ENCODE peak calls at places on chromosomes 1 and 21, in eight cellular contexts. T is mesendoderm; Y is CD4-positive, CD25-positive, alpha-beta regulatory T cell; W is HepG2; S is CD8-positive, alpha-beta T cell; X is breast epithelium; J is PC-3; Z is MM.1S. I is an unnamed sample. For H3K27me3 and H3K4me1, the result is how much of the 10 kb centered on the place peaks cover.

GRCh38 chr1:175045097-175045496 is 21.9 kb upstream of the MRPS14 start:
- DNase-seq in W (no peak), X (no peak), Z (no peak), J (no peak), Y (no peak), T (no peak), S (no peak), I (no peak)

GRCh38 chr1:17890815-17891191 is 135.7 kb downstream of the ACTL8 start:
- DNase-seq in W (no peak), Z (no peak), Y (no peak), T (no peak), X (no peak), S (no peak), J (no peak), I (no peak)

GRCh38 chr1:8147922-8148321 is 121.8 kb upstream of the ERRFI1 start:
- DNase-seq in T (no peak), W (no peak), X (no peak), Y (no peak), J (no peak), S (no peak), Z (no peak), I (no peak)

GRCh38 chr1:87478231-87478630 is 149.6 kb downstream of the LMO4 start:
- DNase-seq in W (no peak), J (peak), Y (no peak), T (peak), Z (no peak), S (no peak), X (no peak), I (peak)

GRCh38 chr1:40404670-40405462 is 31.3 kb downstream of the SMAP2 start:
- DNase-seq in X (no peak), Z (peak), J (peak), Y (peak), S (peak), W (peak), T (peak), I (no peak)

GRCh38 chr1:73980324-73981040 is 217.5 kb downstream of the LRRIQ3 start:
- DNase-seq in X (no peak), Z (no peak), T (peak), Y (no peak), S (no peak), J (peak), W (peak), I (no peak)

GRCh38 chr1:37846634-37847339 is 12.6 kb downstream of the MTF1 start:
- DNase-seq in Z (no peak), J (no peak), W (no peak), Y (no peak), T (no peak), X (no peak), S (no peak), I (no peak)

GRCh38 chr1:245648749-245649517 is 494.1 kb downstream of the KIF26B start:
- DNase-seq in X (no peak), J (no peak), W (no peak), T (peak), S (no peak), Z (no peak), Y (no peak), I (no peak)

GRCh38 chr1:193971595-193971994 is 785.2 kb upstream of the B3GALT2 start:
- DNase-seq in Z (no peak), W (no peak), T (no peak), Y (no peak), X (no peak), S (no peak), J (peak), I (no peak)

GRCh38 chr1:38527373-38527966 is 332.1 kb downstream of the RRAGC start:
- DNase-seq in W (no peak), T (peak), Y (peak), Z (peak), S (peak), X (peak), J (peak), I (no peak)

GRCh38 chr1:3904006-3904842 is 4.2 kb upstream of the C1orf174 start:
- DNase-seq in X (no peak), S (no peak), T (no peak), J (no peak), Y (no peak), W (no peak), Z (no peak), I (no peak)

GRCh38 chr1:152440635-152441471 is 26.8 kb upstream of the CRNN start:
- DNase-seq in T (peak), W (peak), X (peak), Y (peak), J (peak), Z (peak), S (peak), I (peak)

GRCh38 chr1:162276493-162276892 is 100.2 kb downstream of the SPATA46 start:
- DNase-seq in X (no peak), T (no peak), Y (no peak), J (peak), S (no peak), W (peak), Z (peak), I (no peak)

GRCh38 chr21:42673633-42674328 is 20.4 kb downstream of the PDE9A start:
- DNase-seq in W (no peak), Z (no peak), J (no peak), T (no peak), Y (no peak), X (no peak), S (no peak), I (no peak)

GRCh38 chr1:115400891-115401290 is 62.8 kb upstream of the NGF start:
- DNase-seq in Y (no peak), T (no peak), J (peak), Z (no peak), S (no peak), W (no peak), X (no peak), I (no peak)

GRCh38 chr21:28872218-28872617 is 120.5 kb downstream of the LTN1 start:
- DNase-seq in X (no peak), Z (no peak), J (no peak), T (no peak), W (no peak), Y (no peak), S (no peak), I (no peak)

GRCh38 chr1:235021815-235022214 is 106.8 kb downstream of the TOMM20 start:
- DNase-seq in Y (no peak), J (no peak), T (no peak), W (no peak), S (no peak), X (no peak), Z (no peak), I (no peak)

GRCh38 chr21:14917762-14918161 is 147.0 kb downstream of the NRIP1 start:
- DNase-seq in T (no peak), Z (no peak), J (no peak), W (no peak), X (no peak), S (no peak), Y (no peak), I (no peak)

GRCh38 chr21:34510148-34511142 is 1.6 kb downstream of the KCNE1 start:
- DNase-seq in Z (peak), S (peak), Y (no peak), W (peak), T (peak), X (peak), J (peak), I (peak)

GRCh38 chr1:64917328-64917861 is 49.0 kb downstream of the JAK1 start:
- DNase-seq in Y (no peak), T (peak), X (no peak), Z (no peak), J (peak), S (no peak), W (peak), I (peak)

GRCh38 chr1:147509786-147510360 is 31.4 kb upstream of the BCL9 start:
- DNase-seq in Y (no peak), X (no peak), Z (no peak), J (no peak), T (no peak), S (no peak), W (no peak), I (peak)

GRCh38 chr1:23370744-23371710 is 1.4 kb upstream of the ZNF436 start:
- DNase-seq in J (peak), X (no peak), Z (no peak), T (peak), W (no peak), S (no peak), Y (no peak), I (no peak)

GRCh38 chr1:13749543-13750307 is 49.7 kb downstream of the PRDM2 start:
- DNase-seq in S (peak), Z (peak), T (peak), W (peak), Y (peak), J (peak), X (no peak), I (peak)

GRCh38 chr1:58941471-58942289 is 157.8 kb upstream of the JUN start:
- DNase-seq in X (no peak), T (no peak), W (peak), Y (peak), Z (peak), S (peak), J (no peak), I (no peak)

DNA sequence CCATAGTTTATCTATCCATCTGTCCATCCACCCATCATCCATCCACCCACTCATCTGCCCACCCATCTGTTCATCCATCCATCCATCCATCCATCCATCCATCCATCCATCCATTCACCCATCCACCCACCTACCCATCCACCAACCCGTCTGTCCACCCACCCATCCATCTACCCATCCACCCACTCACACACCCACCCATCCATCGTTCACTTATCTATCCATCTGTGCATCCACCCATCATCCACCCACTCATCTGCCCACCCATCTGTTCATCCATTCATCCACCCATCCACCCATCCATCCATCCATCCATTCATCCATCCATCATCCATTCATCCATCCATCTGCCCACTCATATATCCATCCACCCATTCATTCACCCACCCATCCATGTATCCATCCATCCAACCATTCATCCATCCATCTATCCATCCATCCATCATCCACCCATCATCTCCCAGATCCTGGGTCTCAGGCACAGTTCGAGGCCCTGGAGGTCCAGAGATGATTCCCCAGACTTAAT is 88.2 kb upstream of the WNT4 start:
- DNase-seq in J (no peak), W (no peak), T (no peak), X (no peak), Z (no peak), Y (no peak), S (no peak), I (no peak)
- H3K27me3 ChIP-seq in J (under half), W (under half), T (under half), X (under half), Z (half or more), Y (under half), S (under half), I (under half)

GRCh38 chr1:184788970-184789369 is 34.3 kb upstream of the EDEM3 start:
- DNase-seq in T (no peak), J (no peak), X (no peak), Z (no peak), S (no peak), Y (no peak), W (no peak), I (no peak)

GRCh38 chr1:184789899-184790298 is 35.2 kb upstream of the EDEM3 start:
- DNase-seq in W (no peak), X (no peak), T (no peak), Z (no peak), J (no peak), Y (no peak), S (no peak), I (no peak)

GRCh38 chr1:184790642-184791041 is 36.0 kb upstream of the EDEM3 start:
- DNase-seq in S (no peak), W (no peak), J (no peak), Y (no peak), Z (no peak), X (no peak), T (no peak), I (no peak)

GRCh38 chr1:184792450-184792969 is 37.9 kb upstream of the EDEM3 start:
- DNase-seq in J (peak), W (peak), T (no peak), Y (no peak), Z (peak), X (no peak), S (no peak), I (peak)

GRCh38 chr1:184791199-184791935 is 36.7 kb upstream of the EDEM3 start:
- DNase-seq in W (no peak), X (no peak), T (no peak), J (peak), S (no peak), Y (no peak), Z (no peak), I (no peak)
- H3K27ac ChIP-seq in W (no peak), X (no peak), T (no peak), J (peak), S (no peak), Y (no peak), Z (no peak), I (no peak)

DNA sequence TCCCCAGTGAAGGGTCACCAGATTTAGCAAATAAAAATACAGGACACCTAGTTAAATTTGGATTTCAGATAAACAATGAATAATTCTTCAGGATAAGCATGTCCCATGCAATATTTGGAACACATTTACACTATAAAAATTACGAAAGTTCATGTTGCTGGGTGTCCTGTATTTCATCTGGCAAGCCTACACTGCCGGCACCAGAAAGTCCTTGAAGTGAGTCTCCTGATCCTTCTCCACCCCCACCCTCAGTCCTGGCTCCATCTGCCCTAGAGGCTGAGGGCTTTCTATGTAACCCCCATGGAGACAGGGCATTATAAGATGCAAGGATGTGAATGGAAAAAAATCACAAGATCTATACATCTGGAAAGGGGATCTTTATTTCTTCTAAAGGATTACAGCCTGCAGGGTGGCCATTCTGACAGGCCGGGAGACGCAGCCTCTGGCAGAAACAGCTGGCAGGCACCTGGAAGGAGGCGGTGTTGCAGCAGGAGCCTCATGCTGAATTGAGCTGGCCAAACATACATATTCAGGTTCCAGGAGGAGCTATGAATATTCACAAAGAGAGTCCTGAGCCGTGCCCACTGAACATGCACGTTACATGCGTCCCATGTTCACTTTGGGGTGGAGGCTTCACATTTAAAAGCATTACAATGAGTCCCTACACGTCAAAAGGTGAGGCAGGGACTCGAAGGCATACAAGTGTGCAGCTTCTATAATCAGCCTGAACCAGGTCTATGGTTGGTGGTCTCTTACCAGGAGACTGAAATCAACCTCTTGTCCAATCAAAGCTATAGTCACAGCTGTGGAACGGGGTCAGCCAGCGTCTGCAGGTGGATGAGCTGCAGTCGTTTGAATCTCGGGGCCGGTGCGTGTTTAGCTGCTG is 182.7 kb downstream of the ETS2 start:
- DNase-seq in Z (no peak), J (no peak), T (no peak), S (no peak), X (no peak), W (no peak), Y (no peak), I (no peak)
- H3K4me1 ChIP-seq in Z (under half), J (under half), T (under half), S (under half), X (under half), W (half or more), Y (under half), I (under half)

DNA sequence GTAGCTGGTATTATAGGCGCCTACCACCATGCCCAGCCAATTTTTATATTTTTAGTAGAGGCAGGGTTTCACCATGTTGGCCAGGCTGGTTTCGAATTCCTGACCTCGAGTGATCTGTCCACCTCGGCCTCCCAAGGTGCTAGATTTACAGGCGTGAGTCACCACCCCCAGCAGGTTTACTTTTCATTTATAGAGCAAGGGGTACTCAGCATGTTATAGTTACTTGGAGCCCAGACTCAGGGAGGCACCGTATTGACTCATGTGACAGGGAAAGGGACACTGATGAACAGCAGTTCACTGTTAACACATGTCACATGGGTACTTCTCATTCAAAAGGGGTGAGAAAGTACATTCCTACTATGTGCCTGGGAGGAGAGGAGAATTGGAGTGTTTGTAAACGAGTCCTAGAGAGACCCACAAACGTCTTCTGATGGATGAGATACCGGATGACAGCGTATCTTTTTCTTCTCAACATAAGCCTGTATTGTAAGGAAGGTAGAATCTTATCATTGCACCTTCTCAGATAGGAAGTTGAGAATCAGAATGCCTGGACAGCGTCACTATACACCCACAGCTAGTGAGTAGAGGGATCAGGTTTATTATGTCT is 510.0 kb downstream of the USP25 start:
- DNase-seq in T (peak), Y (no peak), X (no peak), S (peak), J (peak), Z (no peak), W (no peak), I (no peak)
- H3K27me3 ChIP-seq in T (under half), Y (under half), X (under half), S (under half), J (under half), Z (under half), W (under half), I (under half)

GRCh38 chr21:45138199-45139002 is 64.0 kb downstream of the ADARB1 start:
- DNase-seq in Z (peak), S (peak), T (peak), J (peak), W (peak), Y (peak), X (no peak), I (peak)

GRCh38 chr21:45137612-45137937 is 63.2 kb downstream of the ADARB1 start:
- DNase-seq in X (no peak), W (no peak), J (no peak), Z (no peak), S (no peak), T (no peak), Y (no peak), I (no peak)

GRCh38 chr21:45136500-45136899 is 62.1 kb downstream of the ADARB1 start:
- DNase-seq in T (no peak), S (no peak), W (no peak), Z (no peak), J (no peak), Y (no peak), X (no peak), I (no peak)

GRCh38 chr21:45135868-45136267 is 61.5 kb downstream of the ADARB1 start:
- DNase-seq in Z (no peak), S (no peak), T (no peak), W (no peak), X (no peak), Y (no peak), J (no peak), I (peak)

DNA sequence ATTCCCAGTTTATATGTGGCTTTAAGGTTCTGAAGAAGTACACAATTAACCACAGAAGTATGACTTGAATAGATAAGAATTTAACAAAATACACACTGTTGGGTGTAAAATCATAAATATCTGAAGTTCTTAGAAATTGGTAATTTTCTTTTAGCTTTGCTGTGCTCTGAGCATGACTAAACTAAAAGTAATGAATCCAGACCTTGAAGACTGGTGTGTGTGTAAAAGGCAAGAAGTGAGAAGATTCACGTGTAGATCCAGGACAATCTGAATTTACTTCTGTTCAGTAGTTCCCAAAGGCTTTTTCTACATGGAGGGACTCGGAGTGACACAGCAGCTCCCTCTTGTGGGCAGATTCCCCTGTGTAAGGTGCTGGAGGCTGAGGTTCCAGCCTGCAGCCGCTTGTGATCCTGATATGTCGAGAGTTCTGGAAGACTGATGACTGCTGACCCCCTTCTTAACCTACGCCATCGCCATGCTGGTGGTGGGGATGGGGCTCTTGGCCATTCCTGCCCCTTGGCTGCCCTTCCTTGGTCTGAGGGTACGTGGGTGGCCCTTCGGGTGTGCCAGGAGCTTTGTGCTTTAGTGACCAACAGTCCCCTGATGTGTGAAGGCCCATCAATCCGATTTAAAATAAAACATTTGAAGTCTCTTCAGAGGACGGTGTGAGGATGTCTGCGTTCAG is 62.7 kb downstream of the ADARB1 start:
- DNase-seq in T (peak), W (peak), J (peak), Z (peak), X (peak), S (peak), Y (peak), I (peak)
- H3K27ac ChIP-seq in T (no peak), W (no peak), J (no peak), Z (no peak), X (no peak), S (no peak), Y (no peak), I (no peak)

GRCh38 chr1:200892958-200893357 is 1.7 kb upstream of the INAVA start:
- DNase-seq in S (no peak), W (no peak), Z (peak), T (no peak), X (no peak), J (peak), Y (no peak), I (no peak)
- H3K4me1 ChIP-seq in S (under half), W (half or more), Z (under half), T (under half), X (under half), J (half or more), Y (under half), I (under half)

GRCh38 chr1:114208106-114208505 is 54.4 kb upstream of the SYT6 start:
- DNase-seq in W (no peak), T (no peak), Y (no peak), Z (no peak), X (no peak), S (no peak), J (no peak), I (no peak)
- H3K27me3 ChIP-seq in W (under half), T (under half), Y (under half), Z (under half), X (under half), S (under half), J (half or more), I (under half)